ENCODE peak calls at places on chromosomes 2 and 18, in six cellular contexts. L is fibroblast of lung, H is GM23248, A is K562, T is HCT116, Y is endodermal cell. B is an unnamed sample.

GRCh38 chr2:177553176-177553909 is 160.8 kb downstream of the AGPS start:
- DNase-seq in L (no peak), H (peak; percentile 76), A (no peak), T (no peak), Y (no peak), B (no peak)

GRCh38 chr2:150555957-150556356 is 68.5 kb upstream of the RND3 start:
- DNase-seq in L (no peak), H (no peak), A (no peak), T (no peak), Y (no peak), B (no peak)

GRCh38 chr2:121825003-121825950 is 69.8 kb downstream of the TSN start:
- DNase-seq in L (no peak), H (no peak), A (no peak), T (no peak), Y (peak; percentile 47), B (peak; percentile 69)

GRCh38 chr2:105455488-105455991 is 56.7 kb upstream of the FHL2 start:
- DNase-seq in L (peak; percentile 93), H (peak; percentile 94), A (no peak), T (peak; percentile 95), Y (no peak), B (peak; percentile 76)

GRCh38 chr2:164314148-164314547 is 307.1 kb downstream of the GRB14 start:
- DNase-seq in L (peak; percentile 8), H (peak; percentile 21), A (no peak), T (no peak), Y (no peak), B (no peak)

GRCh38 chr2:241870611-241871537 is 1.3 kb downstream of the RTP5 start:
- DNase-seq in L (no peak), H (no peak), A (no peak), T (no peak), Y (no peak), B (no peak)

GRCh38 chr2:29687121-29687520 is 234.3 kb downstream of the ALK start:
- DNase-seq in L (no peak), H (no peak), A (no peak), T (no peak), Y (no peak), B (no peak)

GRCh38 chr2:121283670-121284245 is 1.2 kb downstream of the TFCP2L1 start:
- DNase-seq in L (no peak), H (peak; percentile 23), A (no peak), T (no peak), Y (no peak), B (peak; percentile 35)

GRCh38 chr18:73006331-73006730 is 138.5 kb upstream of the NETO1 start:
- DNase-seq in L (no peak), H (no peak), A (no peak), T (no peak), Y (no peak), B (no peak)

GRCh38 chr2:229111744-229112143 is 159.3 kb downstream of the PID1 start:
- DNase-seq in L (no peak), H (no peak), A (no peak), T (no peak), Y (no peak), B (no peak)

GRCh38 chr2:188181439-188181838 is 110.2 kb upstream of the GULP1 start:
- DNase-seq in L (no peak), H (no peak), A (no peak), T (no peak), Y (peak; percentile 62), B (no peak)

GRCh38 chr2:6785511-6785910 is 80.2 kb downstream of the CMPK2 start:
- DNase-seq in L (no peak), H (no peak), A (no peak), T (no peak), Y (no peak), B (no peak)

DNA sequence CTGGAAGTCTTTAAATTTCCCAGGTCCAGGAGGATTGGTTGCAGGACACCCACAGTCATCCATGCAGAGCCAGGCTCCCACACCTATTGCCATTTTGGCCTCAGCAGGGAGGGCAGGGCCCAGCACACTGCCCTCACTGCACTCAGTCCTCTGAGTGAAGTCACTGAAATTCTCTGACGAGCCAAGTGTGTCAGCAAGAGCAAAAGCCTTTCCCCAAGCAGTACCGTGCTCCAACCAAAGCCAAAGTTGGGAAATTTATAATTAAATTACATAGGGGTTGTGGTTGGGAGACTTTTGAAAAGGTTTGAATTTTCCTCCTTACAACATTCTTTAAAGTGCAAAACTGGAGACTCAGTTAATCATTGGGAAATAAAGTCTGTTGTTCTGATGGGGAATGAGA is 98.5 kb upstream of the CD226 start:
- DNase-seq in L (peak; percentile 42), H (peak; percentile 86), A (no peak), T (no peak), Y (no peak), B (no peak)
- H3K4me1 ChIP-seq in L (peaks cover 13% of the 10 kb centered on the region), H (peaks cover 59% of the 10 kb centered on the region), A (no peaks in the 10 kb centered on the region), T (peaks cover 8% of the 10 kb centered on the region), Y (peaks cover 2% of the 10 kb centered on the region), B (no peaks in the 10 kb centered on the region)

DNA sequence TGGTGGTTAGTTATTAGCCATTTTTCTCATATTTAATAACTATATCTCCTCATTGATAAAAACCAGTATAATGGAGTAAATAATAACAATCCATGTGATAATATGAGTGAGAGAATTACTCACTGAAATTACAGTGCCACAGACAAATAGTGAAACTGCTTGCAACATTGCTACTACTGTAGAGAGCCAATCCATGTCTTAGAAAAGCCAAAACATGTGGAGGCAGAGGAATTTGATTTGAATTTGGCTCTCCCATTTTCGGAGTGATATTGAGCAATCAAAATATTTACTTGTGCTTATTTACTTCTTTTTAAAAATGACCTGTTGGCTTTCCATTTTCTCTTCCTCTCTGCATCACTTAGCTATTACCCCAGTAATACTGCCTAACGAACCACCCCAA is 288.3 kb upstream of the TCF4 start:
- DNase-seq in L (no peak), H (no peak), A (no peak), T (no peak), Y (no peak), B (no peak)
- H3K9ac ChIP-seq in L (no peak overlapping the region), H (no peak overlapping the region), A (no peak overlapping the region), T (no peak overlapping the region), Y (no peak overlapping the region), B (no peak overlapping the region)

GRCh38 chr18:24987933-24988840 is 363.8 kb downstream of the ZNF521 start:
- DNase-seq in L (no peak), H (peak; percentile 18), A (no peak), T (no peak), Y (no peak), B (no peak)
- H3K4me1 ChIP-seq in L (peaks cover 2% of the 10 kb centered on the region), H (peaks cover 20% of the 10 kb centered on the region), A (no peaks in the 10 kb centered on the region), T (no peaks in the 10 kb centered on the region), Y (peaks cover 16% of the 10 kb centered on the region), B (no peaks in the 10 kb centered on the region)

GRCh38 chr18:22250026-22250425 is 80.6 kb downstream of the GATA6 start:
- DNase-seq in L (no peak), H (no peak), A (no peak), T (no peak), Y (no peak), B (no peak)

GRCh38 chr18:22253676-22254075 is 84.3 kb downstream of the GATA6 start:
- DNase-seq in L (no peak), H (no peak), A (no peak), T (no peak), Y (no peak), B (no peak)

GRCh38 chr18:22253156-22253555 is 83.8 kb downstream of the GATA6 start:
- DNase-seq in L (no peak), H (no peak), A (no peak), T (no peak), Y (no peak), B (no peak)

GRCh38 chr18:22254088-22254487 is 84.7 kb downstream of the GATA6 start:
- DNase-seq in L (no peak), H (no peak), A (no peak), T (no peak), Y (no peak), B (peak; percentile 52)

GRCh38 chr18:22250591-22250996 is 81.2 kb downstream of the GATA6 start:
- DNase-seq in L (peak; percentile 36), H (peak; percentile 42), A (no peak), T (peak; percentile 74), Y (no peak), B (peak; percentile 75)
- H3K9ac ChIP-seq in L (no peak overlapping the region), H (no peak overlapping the region), A (no peak overlapping the region), T (no peak overlapping the region), Y (no peak overlapping the region), B (peak overlapping the region; percentile 23)

GRCh38 chr2:54613361-54613760 is 110.1 kb upstream of the EML6 start:
- DNase-seq in L (peak; percentile 31), H (no peak), A (no peak), T (no peak), Y (no peak), B (no peak)

GRCh38 chr2:54611830-54612545 is 111.5 kb upstream of the EML6 start:
- DNase-seq in L (no peak), H (no peak), A (no peak), T (no peak), Y (no peak), B (no peak)

GRCh38 chr2:54615832-54616534 is 107.5 kb upstream of the EML6 start:
- DNase-seq in L (no peak), H (no peak), A (no peak), T (no peak), Y (no peak), B (no peak)

GRCh38 chr2:54614815-54615214 is 108.6 kb upstream of the EML6 start:
- DNase-seq in L (no peak), H (no peak), A (no peak), T (no peak), Y (no peak), B (no peak)

GRCh38 chr2:54613794-54614257 is 109.6 kb upstream of the EML6 start:
- DNase-seq in L (peak; percentile 47), H (peak; percentile 17), A (no peak), T (no peak), Y (no peak), B (no peak)
- H3K4me1 ChIP-seq in L (peaks cover 7% of the 10 kb centered on the region), H (peaks cover 13% of the 10 kb centered on the region), A (no peaks in the 10 kb centered on the region), T (no peaks in the 10 kb centered on the region), Y (no peaks in the 10 kb centered on the region), B (peaks cover 5% of the 10 kb centered on the region)

DNA sequence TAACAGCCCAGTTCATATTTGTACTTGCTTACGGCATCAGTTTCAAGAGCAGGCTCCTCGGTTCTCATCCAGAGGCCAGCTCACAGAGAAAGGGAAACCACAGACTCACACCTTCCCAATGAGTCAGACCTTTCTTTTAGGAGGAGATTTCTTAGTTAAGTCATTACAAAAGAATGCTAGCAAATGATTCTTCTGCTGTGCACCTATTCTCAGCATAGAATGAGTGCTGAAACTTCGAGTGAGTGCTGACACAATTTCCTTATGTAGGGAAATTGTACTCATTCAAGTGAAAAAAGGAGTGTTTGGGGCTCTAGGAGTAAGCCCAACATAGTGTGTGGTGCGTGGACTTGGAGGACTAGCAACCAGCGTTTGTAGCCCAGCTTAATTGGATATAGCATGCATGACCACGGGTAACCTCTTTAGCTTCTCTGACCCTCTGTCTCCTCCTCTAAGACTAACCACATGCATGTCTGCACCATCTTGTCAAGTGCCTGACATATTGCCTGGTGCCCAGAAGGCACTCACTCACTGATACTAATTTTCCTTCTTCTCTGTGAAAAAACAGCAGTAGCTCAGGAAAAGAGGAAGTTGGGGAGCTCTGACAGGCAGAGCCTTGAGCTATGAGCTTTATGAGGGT is 87.0 kb downstream of the ALPK2 start:
- DNase-seq in L (peak; percentile 95), H (peak; percentile 98), A (no peak), T (peak; percentile 88), Y (peak; percentile 64), B (no peak)
- H3K9ac ChIP-seq in L (no peak overlapping the region), H (peak overlapping the region; percentile 41), A (no peak overlapping the region), T (peak overlapping the region; percentile 41), Y (no peak overlapping the region), B (no peak overlapping the region)

DNA sequence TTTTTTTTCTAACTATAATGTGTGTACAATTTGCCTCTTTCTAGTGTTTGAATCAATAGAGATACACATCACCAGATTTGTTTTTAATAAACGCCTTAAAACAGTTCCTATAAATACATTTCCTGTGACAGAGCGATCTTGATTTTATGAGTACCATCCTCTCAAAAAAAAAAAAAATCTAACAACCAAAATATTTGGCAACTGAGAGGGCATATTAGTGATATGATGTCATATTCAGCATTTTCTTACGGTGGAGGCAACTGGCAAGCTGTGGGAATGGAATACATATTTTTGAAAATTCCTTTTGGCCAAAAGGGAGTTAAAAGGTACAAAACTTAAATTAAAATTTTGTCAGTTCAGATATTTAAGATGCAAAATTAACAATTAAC is 268.5 kb downstream of the TCF4 start:
- DNase-seq in L (peak; percentile 68), H (peak; percentile 85), A (no peak), T (no peak), Y (no peak), B (no peak)
- H3K4me1 ChIP-seq in L (peaks cover 4% of the 10 kb centered on the region), H (peaks cover 58% of the 10 kb centered on the region), A (no peaks in the 10 kb centered on the region), T (no peaks in the 10 kb centered on the region), Y (peaks cover 3% of the 10 kb centered on the region), B (no peaks in the 10 kb centered on the region)